ENCODE peak calls at places on chromosomes 13 and 19, in nine cellular contexts. T is heart right ventricle; Y is RWPE1; U is spleen; O is GM12865; Q is astrocyte of the spinal cord; D is H1; Z is CD4-positive, alpha-beta memory T cell; K is GM10248. E is an unnamed sample.

GRCh38 chr19:8262431-8262830 is 45.7 kb downstream of the CD320 start:
- DNase-seq in Y (no peak), D (peak), T (no peak), Z (no peak), Q (no peak), K (no peak), U (peak), O (no peak), E (no peak)

GRCh38 chr13:95540848-95541247 is 11.7 kb upstream of the CLDN10 start:
- DNase-seq in Y (no peak), T (peak), D (no peak), U (no peak), K (no peak), O (no peak), Z (no peak), Q (no peak), E (peak)

GRCh38 chr13:27359203-27359821 is 65.1 kb upstream of the GTF3A start:
- DNase-seq in U (peak), Q (peak), K (peak), T (peak), D (no peak), O (peak), Y (peak), Z (peak), E (peak)

GRCh38 chr19:48461982-48462655 is 6.7 kb downstream of the KCNJ14 start:
- DNase-seq in Y (no peak), Z (no peak), T (no peak), D (peak), K (no peak), Q (no peak), O (no peak), U (no peak), E (no peak)

GRCh38 chr19:53626941-53627340 is 4.9 kb upstream of the DPRX start:
- DNase-seq in Z (no peak), Y (no peak), U (no peak), T (no peak), Q (no peak), D (no peak), O (no peak), K (no peak), E (no peak)

GRCh38 chr19:56245062-56245740 is 27.3 kb upstream of the EDDM13 start:
- DNase-seq in U (no peak), K (no peak), T (no peak), Z (no peak), Y (no peak), O (no peak), Q (no peak), D (no peak), E (no peak)

GRCh38 chr19:2811221-2811722 is 8.4 kb upstream of the ZNF554 start:
- DNase-seq in Z (no peak), K (no peak), U (no peak), Q (no peak), D (no peak), T (no peak), O (no peak), Y (no peak), E (no peak)

GRCh38 chr19:6233051-6233826 is 46.5 kb downstream of the MLLT1 start:
- DNase-seq in Y (no peak), Z (no peak), O (no peak), U (peak), K (no peak), T (peak), Q (peak), D (no peak), E (peak)

GRCh38 chr13:67143544-67144115 is 86.5 kb downstream of the PCDH9 start:
- DNase-seq in K (no peak), Z (no peak), T (no peak), Y (no peak), Q (no peak), D (no peak), O (no peak), U (no peak), E (no peak)

GRCh38 chr19:23118400-23118799 is 1.6 kb downstream of the ZNF730 start:
- DNase-seq in D (no peak), Z (no peak), T (no peak), K (no peak), Q (no peak), O (no peak), U (no peak), Y (no peak), E (no peak)

GRCh38 chr19:11203194-11204075 is 6.1 kb upstream of the KANK2 start:
- DNase-seq in Z (no peak), U (no peak), O (peak), K (peak), D (peak), Q (peak), T (peak), Y (peak), E (peak)

GRCh38 chr13:110126391-110126961 is 180.5 kb downstream of the COL4A1 start:
- DNase-seq in T (peak), D (no peak), Z (no peak), U (no peak), Y (peak), O (no peak), K (no peak), Q (peak), E (peak)

GRCh38 chr19:13018037-13018914 is 23.0 kb downstream of the NFIX start:
- DNase-seq in Q (peak), T (peak), U (no peak), O (no peak), Y (no peak), Z (no peak), K (no peak), D (no peak), E (peak)

GRCh38 chr19:35295792-35296462 is 4.0 kb downstream of the MAG start:
- DNase-seq in Z (peak), U (peak), O (peak), D (peak), K (peak), T (no peak), Y (no peak), Q (no peak), E (no peak)

GRCh38 chr19:4671182-4671851 is 1.2 kb upstream of the MYDGF start:
- DNase-seq in T (no peak), O (no peak), K (no peak), D (no peak), Q (no peak), U (no peak), Y (no peak), Z (no peak), E (peak)

GRCh38 chr13:75308222-75308621 is 173.7 kb downstream of the TBC1D4 start:
- DNase-seq in T (no peak), K (no peak), D (no peak), O (peak), U (no peak), Q (no peak), Y (no peak), Z (no peak), E (no peak)

E was measured in gastrocnemius medialis.